ENCODE peak calls at places on chromosomes 6 and 20, in ten cellular contexts. One of them, this sample, is unnamed.

GRCh38 chr6:145544031-145544430 is 191.3 kb downstream of the EPM2A start:
- DNase-seq in C1 segment of cervical spinal cord: no peak
- DNase-seq in HCT116: peak
- DNase-seq in stimulated activated CD8-positive, alpha-beta memory T cell treated with anti-CD3 and anti-CD28 coated beads, Interleukin-7, amount 100 ng/mL, for 1 hour: no peak
- DNase-seq in substantia nigra: no peak
- DNase-seq in EL: peak
- DNase-seq in NCI-H2107: no peak
- DNase-seq in T-helper 2 cell: no peak
- DNase-seq in brain microvascular endothelial cell: peak
- DNase-seq in psoas muscle: peak
- DNase-seq in this sample: no peak

GRCh38 chr20:63782051-63782471 is 42.5 kb downstream of the SLC2A4RG start:
- DNase-seq in C1 segment of cervical spinal cord: no peak
- DNase-seq in HCT116: peak
- DNase-seq in stimulated activated CD8-positive, alpha-beta memory T cell treated with anti-CD3 and anti-CD28 coated beads, Interleukin-7, amount 100 ng/mL, for 1 hour: peak
- DNase-seq in substantia nigra: no peak
- DNase-seq in EL: no peak
- DNase-seq in NCI-H2107: no peak
- DNase-seq in T-helper 2 cell: peak
- DNase-seq in brain microvascular endothelial cell: no peak
- DNase-seq in psoas muscle: no peak
- DNase-seq in this sample: no peak

GRCh38 chr6:17585766-17586502 is 14.2 kb upstream of the FAM8A1 start:
- DNase-seq in C1 segment of cervical spinal cord: no peak
- DNase-seq in HCT116: peak
- DNase-seq in stimulated activated CD8-positive, alpha-beta memory T cell treated with anti-CD3 and anti-CD28 coated beads, Interleukin-7, amount 100 ng/mL, for 1 hour: no peak
- DNase-seq in substantia nigra: no peak
- DNase-seq in EL: peak
- DNase-seq in NCI-H2107: no peak
- DNase-seq in T-helper 2 cell: peak
- DNase-seq in brain microvascular endothelial cell: no peak
- DNase-seq in psoas muscle: no peak
- DNase-seq in this sample: peak

GRCh38 chr20:11849270-11849920 is 68.3 kb upstream of the BTBD3 start:
- DNase-seq in C1 segment of cervical spinal cord: no peak
- DNase-seq in HCT116: no peak
- DNase-seq in stimulated activated CD8-positive, alpha-beta memory T cell treated with anti-CD3 and anti-CD28 coated beads, Interleukin-7, amount 100 ng/mL, for 1 hour: no peak
- DNase-seq in substantia nigra: no peak
- DNase-seq in EL: no peak
- DNase-seq in NCI-H2107: no peak
- DNase-seq in T-helper 2 cell: no peak
- DNase-seq in brain microvascular endothelial cell: peak
- DNase-seq in psoas muscle: no peak
- DNase-seq in this sample: no peak

GRCh38 chr20:24751551-24751950 is 197.5 kb upstream of the CST7 start:
- DNase-seq in C1 segment of cervical spinal cord: no peak
- DNase-seq in HCT116: no peak
- DNase-seq in stimulated activated CD8-positive, alpha-beta memory T cell treated with anti-CD3 and anti-CD28 coated beads, Interleukin-7, amount 100 ng/mL, for 1 hour: no peak
- DNase-seq in substantia nigra: no peak
- DNase-seq in EL: no peak
- DNase-seq in NCI-H2107: no peak
- DNase-seq in T-helper 2 cell: no peak
- DNase-seq in brain microvascular endothelial cell: no peak
- DNase-seq in psoas muscle: no peak
- DNase-seq in this sample: no peak

GRCh38 chr20:48550814-48551213 is 277.0 kb downstream of the PREX1 start:
- DNase-seq in C1 segment of cervical spinal cord: no peak
- DNase-seq in HCT116: no peak
- DNase-seq in stimulated activated CD8-positive, alpha-beta memory T cell treated with anti-CD3 and anti-CD28 coated beads, Interleukin-7, amount 100 ng/mL, for 1 hour: no peak
- DNase-seq in substantia nigra: no peak
- DNase-seq in EL: no peak
- DNase-seq in NCI-H2107: no peak
- DNase-seq in T-helper 2 cell: no peak
- DNase-seq in brain microvascular endothelial cell: no peak
- DNase-seq in psoas muscle: no peak
- DNase-seq in this sample: no peak

GRCh38 chr20:288956-289692 is 1.4 kb downstream of the C20orf96 start:
- DNase-seq in C1 segment of cervical spinal cord: no peak
- DNase-seq in HCT116: no peak
- DNase-seq in stimulated activated CD8-positive, alpha-beta memory T cell treated with anti-CD3 and anti-CD28 coated beads, Interleukin-7, amount 100 ng/mL, for 1 hour: no peak
- DNase-seq in substantia nigra: no peak
- DNase-seq in EL: no peak
- DNase-seq in NCI-H2107: no peak
- DNase-seq in T-helper 2 cell: no peak
- DNase-seq in brain microvascular endothelial cell: no peak
- DNase-seq in psoas muscle: no peak
- DNase-seq in this sample: no peak

GRCh38 chr6:158805698-158806373 is 13.3 kb downstream of the EZR start:
- DNase-seq in C1 segment of cervical spinal cord: no peak
- DNase-seq in HCT116: no peak
- DNase-seq in stimulated activated CD8-positive, alpha-beta memory T cell treated with anti-CD3 and anti-CD28 coated beads, Interleukin-7, amount 100 ng/mL, for 1 hour: no peak
- DNase-seq in substantia nigra: no peak
- DNase-seq in EL: no peak
- DNase-seq in NCI-H2107: no peak
- DNase-seq in T-helper 2 cell: peak
- DNase-seq in brain microvascular endothelial cell: no peak
- DNase-seq in psoas muscle: no peak
- DNase-seq in this sample: no peak

GRCh38 chr20:35621560-35621946 is 5.9 kb downstream of the SPAG4 start:
- DNase-seq in C1 segment of cervical spinal cord: no peak
- DNase-seq in HCT116: no peak
- DNase-seq in stimulated activated CD8-positive, alpha-beta memory T cell treated with anti-CD3 and anti-CD28 coated beads, Interleukin-7, amount 100 ng/mL, for 1 hour: no peak
- DNase-seq in substantia nigra: no peak
- DNase-seq in EL: no peak
- DNase-seq in NCI-H2107: no peak
- DNase-seq in T-helper 2 cell: no peak
- DNase-seq in brain microvascular endothelial cell: no peak
- DNase-seq in psoas muscle: no peak
- DNase-seq in this sample: no peak

GRCh38 chr6:151370509-151371078 is 20.8 kb downstream of the ZBTB2 start:
- DNase-seq in C1 segment of cervical spinal cord: no peak
- DNase-seq in HCT116: no peak
- DNase-seq in stimulated activated CD8-positive, alpha-beta memory T cell treated with anti-CD3 and anti-CD28 coated beads, Interleukin-7, amount 100 ng/mL, for 1 hour: no peak
- DNase-seq in substantia nigra: no peak
- DNase-seq in EL: no peak
- DNase-seq in NCI-H2107: no peak
- DNase-seq in T-helper 2 cell: no peak
- DNase-seq in brain microvascular endothelial cell: peak
- DNase-seq in psoas muscle: no peak
- DNase-seq in this sample: no peak

GRCh38 chr6:54493138-54493537 is 184.9 kb downstream of the TINAG start:
- DNase-seq in C1 segment of cervical spinal cord: no peak
- DNase-seq in HCT116: peak
- DNase-seq in stimulated activated CD8-positive, alpha-beta memory T cell treated with anti-CD3 and anti-CD28 coated beads, Interleukin-7, amount 100 ng/mL, for 1 hour: no peak
- DNase-seq in substantia nigra: no peak
- DNase-seq in EL: peak
- DNase-seq in NCI-H2107: no peak
- DNase-seq in T-helper 2 cell: no peak
- DNase-seq in brain microvascular endothelial cell: peak
- DNase-seq in psoas muscle: no peak
- DNase-seq in this sample: no peak

GRCh38 chr6:6678185-6678671 is 89.7 kb downstream of the LY86 start:
- DNase-seq in C1 segment of cervical spinal cord: no peak
- DNase-seq in HCT116: no peak
- DNase-seq in stimulated activated CD8-positive, alpha-beta memory T cell treated with anti-CD3 and anti-CD28 coated beads, Interleukin-7, amount 100 ng/mL, for 1 hour: no peak
- DNase-seq in substantia nigra: no peak
- DNase-seq in EL: peak
- DNase-seq in NCI-H2107: no peak
- DNase-seq in T-helper 2 cell: no peak
- DNase-seq in brain microvascular endothelial cell: peak
- DNase-seq in psoas muscle: no peak
- DNase-seq in this sample: no peak

GRCh38 chr6:134446228-134446848 is 128.4 kb upstream of the SGK1 start:
- DNase-seq in C1 segment of cervical spinal cord: no peak
- DNase-seq in HCT116: no peak
- DNase-seq in stimulated activated CD8-positive, alpha-beta memory T cell treated with anti-CD3 and anti-CD28 coated beads, Interleukin-7, amount 100 ng/mL, for 1 hour: no peak
- DNase-seq in substantia nigra: no peak
- DNase-seq in EL: peak
- DNase-seq in NCI-H2107: no peak
- DNase-seq in T-helper 2 cell: no peak
- DNase-seq in brain microvascular endothelial cell: no peak
- DNase-seq in psoas muscle: no peak
- DNase-seq in this sample: no peak

GRCh38 chr20:4795394-4795793 is 73.7 kb downstream of the PRND start:
- DNase-seq in C1 segment of cervical spinal cord: no peak
- DNase-seq in HCT116: peak
- DNase-seq in stimulated activated CD8-positive, alpha-beta memory T cell treated with anti-CD3 and anti-CD28 coated beads, Interleukin-7, amount 100 ng/mL, for 1 hour: no peak
- DNase-seq in substantia nigra: no peak
- DNase-seq in EL: peak
- DNase-seq in NCI-H2107: no peak
- DNase-seq in T-helper 2 cell: peak
- DNase-seq in brain microvascular endothelial cell: peak
- DNase-seq in psoas muscle: no peak
- DNase-seq in this sample: no peak

GRCh38 chr6:131756039-131756438 is 45.2 kb upstream of the CTAGE9 start:
- DNase-seq in C1 segment of cervical spinal cord: no peak
- DNase-seq in HCT116: no peak
- DNase-seq in stimulated activated CD8-positive, alpha-beta memory T cell treated with anti-CD3 and anti-CD28 coated beads, Interleukin-7, amount 100 ng/mL, for 1 hour: no peak
- DNase-seq in substantia nigra: no peak
- DNase-seq in EL: peak
- DNase-seq in NCI-H2107: no peak
- DNase-seq in T-helper 2 cell: peak
- DNase-seq in brain microvascular endothelial cell: peak
- DNase-seq in psoas muscle: no peak
- DNase-seq in this sample: no peak

GRCh38 chr20:10539818-10540553 is 104.9 kb downstream of the SLX4IP start:
- DNase-seq in C1 segment of cervical spinal cord: no peak
- DNase-seq in HCT116: no peak
- DNase-seq in stimulated activated CD8-positive, alpha-beta memory T cell treated with anti-CD3 and anti-CD28 coated beads, Interleukin-7, amount 100 ng/mL, for 1 hour: no peak
- DNase-seq in substantia nigra: no peak
- DNase-seq in EL: no peak
- DNase-seq in NCI-H2107: no peak
- DNase-seq in T-helper 2 cell: no peak
- DNase-seq in brain microvascular endothelial cell: no peak
- DNase-seq in psoas muscle: no peak
- DNase-seq in this sample: no peak

GRCh38 chr6:17472653-17473183 is 79.3 kb downstream of the CAP2 start:
- DNase-seq in C1 segment of cervical spinal cord: no peak
- DNase-seq in HCT116: no peak
- DNase-seq in stimulated activated CD8-positive, alpha-beta memory T cell treated with anti-CD3 and anti-CD28 coated beads, Interleukin-7, amount 100 ng/mL, for 1 hour: no peak
- DNase-seq in substantia nigra: no peak
- DNase-seq in EL: no peak
- DNase-seq in NCI-H2107: no peak
- DNase-seq in T-helper 2 cell: no peak
- DNase-seq in brain microvascular endothelial cell: peak
- DNase-seq in psoas muscle: no peak
- DNase-seq in this sample: no peak

GRCh38 chr20:57389695-57390603 is 1.2 kb upstream of the RBM38 start:
- DNase-seq in C1 segment of cervical spinal cord: no peak
- DNase-seq in HCT116: no peak
- DNase-seq in stimulated activated CD8-positive, alpha-beta memory T cell treated with anti-CD3 and anti-CD28 coated beads, Interleukin-7, amount 100 ng/mL, for 1 hour: no peak
- DNase-seq in substantia nigra: no peak
- DNase-seq in EL: no peak
- DNase-seq in NCI-H2107: no peak
- DNase-seq in T-helper 2 cell: peak
- DNase-seq in brain microvascular endothelial cell: no peak
- DNase-seq in psoas muscle: no peak
- DNase-seq in this sample: no peak